ENCODE peak calls at places on chromosomes 5 and 9, in seven cellular contexts. B is HT-29, V is body of pancreas, D is psoas muscle, P is MV-4-11, I is mammary epithelial cell, X is DMS153. K is an unnamed sample.
A peak's percentile ranks its signal among the peaks of the same experiment; 100 is the strongest.

GRCh38 chr5:36882250-36882649 is 5.7 kb downstream of the NIPBL start:
- DNase-seq in I (no peak), X (no peak), D (no peak), P (peak; percentile 26), V (no peak), B (no peak), K (no peak)

GRCh38 chr5:164972973-164973372 is 1467.6 kb downstream of the MAT2B start:
- DNase-seq in X (no peak), D (no peak), V (no peak), I (no peak), B (no peak), P (no peak), K (no peak)

GRCh38 chr5:139904566-139905400 is 109.2 kb downstream of the PSD2 start:
- DNase-seq in I (no peak), X (no peak), D (no peak), P (no peak), V (no peak), B (no peak), K (no peak)

GRCh38 chr5:651296-652022 is 39.3 kb downstream of the CEP72 start:
- DNase-seq in V (no peak), X (no peak), I (no peak), B (no peak), D (no peak), P (no peak), K (no peak)

GRCh38 chr9:37248651-37249163 is 128.3 kb downstream of the ZCCHC7 start:
- DNase-seq in I (no peak), B (no peak), P (no peak), X (no peak), D (no peak), V (no peak), K (no peak)

GRCh38 chr5:132050136-132050535 is 10.3 kb upstream of the IL3 start:
- DNase-seq in X (no peak), I (no peak), D (no peak), P (peak; percentile 90), B (no peak), V (peak; percentile 59), K (no peak)

GRCh38 chr5:133873454-133873853 is 95.0 kb downstream of the C5orf15 start:
- DNase-seq in D (no peak), B (no peak), P (no peak), V (no peak), I (no peak), X (no peak), K (no peak)

GRCh38 chr9:36029202-36029601 is 7.5 kb upstream of the RECK start:
- DNase-seq in P (no peak), V (no peak), X (no peak), D (no peak), B (no peak), I (no peak), K (no peak)

GRCh38 chr5:91332267-91333044 is 50.7 kb downstream of the ARRDC3 start:
- DNase-seq in V (no peak), D (no peak), B (peak; percentile 71), P (peak; percentile 68), X (no peak), I (peak; percentile 34), K (peak; percentile 6)

GRCh38 chr5:79225026-79225425 is 10.9 kb upstream of the JMY start:
- DNase-seq in V (no peak), D (no peak), P (no peak), I (no peak), B (no peak), X (no peak), K (no peak)

GRCh38 chr5:134566181-134566740 is 40.8 kb downstream of the JADE2 start:
- DNase-seq in V (no peak), B (no peak), P (no peak), X (no peak), I (no peak), D (no peak), K (no peak)

GRCh38 chr9:137366891-137367381 is 56.0 kb downstream of the EXD3 start:
- DNase-seq in D (no peak), X (no peak), P (no peak), V (no peak), B (no peak), I (no peak), K (no peak)

GRCh38 chr5:132363431-132364112 is 5.9 kb upstream of the SLC22A5 start:
- DNase-seq in P (no peak), X (no peak), D (no peak), B (no peak), I (peak; percentile 95), V (peak; percentile 43), K (peak; percentile 91)

GRCh38 chr9:3868012-3868411 is 342.2 kb upstream of the RFX3 start:
- DNase-seq in V (no peak), P (no peak), D (no peak), X (no peak), B (no peak), I (no peak), K (no peak)

GRCh38 chr9:116467740-116468351 is 219.3 kb upstream of the TRIM32 start:
- DNase-seq in I (no peak), D (no peak), X (no peak), V (no peak), P (no peak), B (no peak), K (no peak)

GRCh38 chr9:68747043-68747533 is 42.0 kb downstream of the PIP5K1B start:
- DNase-seq in X (no peak), P (no peak), V (no peak), I (peak; percentile 17), D (no peak), B (no peak), K (no peak)

GRCh38 chr9:109401169-109401989 is 80.5 kb upstream of the EPB41L4B start:
- DNase-seq in D (no peak), V (peak; percentile 79), P (peak; percentile 24), X (peak; percentile 53), B (peak; percentile 86), I (peak; percentile 53), K (no peak)

GRCh38 chr5:166165600-166165999 is 2125.8 kb upstream of the WWC1 start:
- DNase-seq in V (no peak), X (no peak), B (peak; percentile 38), P (no peak), I (no peak), D (no peak), K (no peak)